ENCODE peak calls at places on chromosomes 1 and 21, in seven cellular contexts. H is GM12892, O is SK-N-SH, B is GM12878, A is K562, N is H1, P is HepG2. J is an unnamed sample.

GRCh38 chr1:165928075-165928731 is 100.8 kb downstream of the UCK2 start:
- DNase-seq in N (peak), O (peak), H (peak), A (peak), P (peak), B (no peak), J (no peak)

GRCh38 chr1:237672748-237673147 is 218.0 kb downstream of the ZP4 start:
- DNase-seq in A (no peak), B (no peak), N (no peak), O (peak), H (no peak), P (no peak), J (no peak)

GRCh38 chr1:21621761-21622436 is 47.3 kb downstream of the RAP1GAP start:
- DNase-seq in A (no peak), H (no peak), B (no peak), O (no peak), N (no peak), P (no peak), J (no peak)

GRCh38 chr1:21586926-21587601 is 77.8 kb downstream of the ALPL start:
- DNase-seq in A (peak), H (no peak), B (no peak), P (peak), N (no peak), O (peak), J (no peak)

GRCh38 chr1:77889240-77889637 is 815 bp downstream of the NEXN start:
- DNase-seq in B (no peak), P (peak), N (no peak), A (no peak), O (no peak), H (no peak), J (peak)

GRCh38 chr1:93111065-93111464 is 32.0 kb downstream of the MTF2 start:
- DNase-seq in O (no peak), B (no peak), P (no peak), H (no peak), N (no peak), A (no peak), J (no peak)

GRCh38 chr1:244450597-244451538 is 841 bp downstream of the ADSS2 start:
- DNase-seq in A (peak), N (no peak), P (peak), H (peak), O (peak), B (no peak), J (peak)

GRCh38 chr1:113118266-113118665 is 45.3 kb downstream of the LRIG2 start:
- DNase-seq in A (no peak), P (no peak), N (no peak), H (no peak), O (no peak), B (no peak), J (no peak)

GRCh38 chr1:202172015-202172355 is 11.6 kb upstream of the PTPN7 start:
- DNase-seq in O (no peak), P (no peak), H (no peak), N (no peak), B (no peak), A (no peak), J (no peak)

GRCh38 chr1:42335809-42336518 is 929 bp upstream of the FOXJ3 start:
- DNase-seq in B (no peak), O (no peak), H (no peak), N (no peak), P (peak), A (no peak), J (no peak)

GRCh38 chr1:1361982-1362423 is 3.6 kb upstream of the MXRA8 start:
- DNase-seq in P (peak), H (no peak), A (no peak), N (no peak), B (no peak), O (no peak), J (no peak)

GRCh38 chr1:155176544-155177071 is 3.0 kb downstream of the TRIM46 start:
- DNase-seq in B (no peak), N (peak), A (peak), O (peak), P (peak), H (peak), J (peak)

GRCh38 chr1:5814046-5814619 is 178.1 kb downstream of the NPHP4 start:
- DNase-seq in B (no peak), N (no peak), A (no peak), H (no peak), P (no peak), O (no peak), J (no peak)

GRCh38 chr1:202964755-202965440 is 2.2 kb downstream of the CYB5R1 start:
- DNase-seq in P (no peak), H (no peak), O (no peak), N (no peak), B (no peak), A (no peak), J (no peak)

DNA sequence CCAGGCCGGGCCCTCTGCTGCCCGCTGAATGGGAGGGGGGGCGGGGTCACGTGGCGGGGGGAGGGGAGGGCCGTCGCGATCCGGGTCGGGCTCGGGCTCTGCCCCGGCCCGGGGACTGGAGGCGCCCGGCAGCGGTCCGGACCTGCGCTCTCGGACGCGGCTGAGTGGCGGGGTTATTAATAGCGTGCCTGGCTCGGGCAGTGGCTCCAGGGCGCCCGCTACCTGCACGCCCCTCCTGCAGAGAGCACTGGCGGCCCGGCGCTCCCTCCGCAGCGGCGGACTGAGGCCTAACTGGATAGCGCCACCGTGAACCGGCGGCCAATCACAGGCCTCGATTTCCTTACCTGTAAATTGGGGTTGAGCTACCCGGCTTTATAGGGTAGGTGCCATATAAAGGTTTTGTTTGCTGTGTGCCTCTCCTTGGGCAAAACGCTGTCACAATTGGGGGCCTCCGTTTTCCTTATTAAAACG is 28.0 kb downstream of the AHDC1 start:
- DNase-seq in B (no peak), O (peak), A (peak), H (peak), N (peak), P (peak), J (peak)
- TF ChIP-seq TAF1 in B (no peak), O (no peak), A (no peak), H (no peak), N (peak), P (no peak), J (no peak)

DNA sequence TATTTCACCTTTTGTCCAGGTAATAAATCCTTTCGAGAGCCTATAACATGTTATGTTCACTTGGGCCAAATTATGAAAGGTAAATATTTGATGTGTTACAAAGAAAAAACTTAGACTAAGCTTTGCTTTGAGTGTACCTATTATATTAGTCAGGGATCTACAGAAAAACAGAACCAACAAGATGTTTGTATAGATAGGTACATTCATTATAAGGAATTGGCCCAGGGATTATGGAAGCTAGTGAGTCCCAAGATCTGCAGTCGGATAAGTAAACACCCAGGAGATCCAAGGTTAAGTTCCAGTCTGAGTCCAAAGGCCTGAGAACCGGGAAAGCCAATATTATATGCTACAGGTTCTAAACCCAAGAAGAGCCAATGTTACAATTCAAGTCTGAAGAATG is 234.5 kb downstream of the NRIP1 start:
- DNase-seq in P (no peak), H (no peak), N (no peak), B (no peak), O (no peak), A (no peak), J (no peak)
- TF ChIP-seq TAF1 in P (no peak), H (no peak), N (no peak), B (no peak), O (no peak), A (no peak), J (no peak)

DNA sequence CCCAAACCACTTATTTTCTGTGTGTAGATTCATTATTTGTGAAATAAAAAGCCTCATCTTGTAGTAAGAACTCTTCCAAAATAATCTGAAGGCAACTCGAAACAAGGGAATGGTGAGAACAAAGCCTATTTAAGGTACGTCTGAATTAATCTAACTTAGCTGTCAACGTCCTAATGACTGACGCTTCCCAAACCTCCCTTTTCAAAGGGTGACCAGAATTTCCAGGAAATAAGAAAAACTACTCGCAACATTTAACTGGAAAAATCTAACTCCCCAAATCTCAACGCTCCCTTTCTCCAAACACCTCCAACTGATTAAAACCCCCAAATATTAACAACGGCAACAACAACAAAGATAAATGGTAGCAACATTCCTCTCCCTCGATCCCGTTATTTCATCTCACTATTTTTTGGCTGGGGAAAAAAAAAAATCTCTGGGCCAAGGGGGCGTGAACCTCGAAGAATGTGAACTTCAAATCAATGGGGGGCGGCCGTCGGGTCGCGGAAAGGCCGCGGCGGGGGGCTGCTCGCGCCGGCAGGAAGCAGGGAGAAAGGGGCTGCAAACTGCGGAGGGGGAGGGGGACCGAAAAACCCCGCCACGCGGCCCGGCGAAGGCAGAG is 631 bp downstream of the SRSF10 start:
- DNase-seq in P (no peak), N (no peak), B (no peak), O (no peak), A (no peak), H (no peak), J (no peak)
- TF ChIP-seq TAF1 in P (no peak), N (no peak), B (no peak), O (no peak), A (no peak), H (no peak), J (no peak)

DNA sequence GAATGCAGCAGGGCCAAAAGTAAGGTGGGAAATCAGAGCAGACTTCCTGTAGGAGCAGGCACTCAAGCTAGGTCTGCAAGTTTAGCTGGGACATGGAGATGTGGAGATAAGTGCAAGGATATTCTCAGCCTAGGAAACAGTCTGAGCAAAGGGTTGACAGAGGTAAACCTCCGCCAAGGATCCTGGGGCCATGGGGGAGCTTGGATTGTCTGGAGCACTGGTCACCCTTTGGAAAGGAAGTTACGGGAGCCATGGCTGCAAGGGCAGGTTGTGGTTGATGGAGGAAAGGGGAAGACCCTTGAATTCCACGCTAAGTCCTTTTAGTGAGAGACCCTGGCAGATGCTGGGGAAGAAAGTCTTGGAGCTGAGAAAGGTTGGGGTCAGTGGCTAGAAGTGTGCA is 150.9 kb downstream of the PTPRU start:
- DNase-seq in H (no peak), N (peak), A (no peak), P (no peak), B (no peak), O (no peak), J (no peak)
- TF ChIP-seq TAF1 in H (no peak), N (no peak), A (no peak), P (no peak), B (no peak), O (no peak), J (no peak)

GRCh38 chr21:35942211-35943144 is 117.8 kb downstream of the SETD4 start:
- DNase-seq in P (no peak), H (no peak), O (no peak), B (no peak), N (no peak), A (no peak), J (no peak)
- TF ChIP-seq TAF1 in P (no peak), H (no peak), O (no peak), B (no peak), N (no peak), A (no peak), J (no peak)

GRCh38 chr1:66446261-66447001 is 87.5 kb upstream of the SGIP1 start:
- DNase-seq in B (peak), O (peak), N (no peak), P (peak), A (peak), H (peak), J (no peak)
- TF ChIP-seq TAF1 in B (no peak), O (no peak), N (no peak), P (no peak), A (no peak), H (no peak), J (no peak)

GRCh38 chr1:90593312-90593711 is 123.8 kb downstream of the BARHL2 start:
- DNase-seq in H (no peak), N (no peak), O (no peak), B (no peak), P (no peak), A (no peak), J (no peak)

GRCh38 chr1:90591355-90591969 is 125.6 kb downstream of the BARHL2 start:
- DNase-seq in B (no peak), P (no peak), N (no peak), A (no peak), O (no peak), H (no peak), J (no peak)

DNA sequence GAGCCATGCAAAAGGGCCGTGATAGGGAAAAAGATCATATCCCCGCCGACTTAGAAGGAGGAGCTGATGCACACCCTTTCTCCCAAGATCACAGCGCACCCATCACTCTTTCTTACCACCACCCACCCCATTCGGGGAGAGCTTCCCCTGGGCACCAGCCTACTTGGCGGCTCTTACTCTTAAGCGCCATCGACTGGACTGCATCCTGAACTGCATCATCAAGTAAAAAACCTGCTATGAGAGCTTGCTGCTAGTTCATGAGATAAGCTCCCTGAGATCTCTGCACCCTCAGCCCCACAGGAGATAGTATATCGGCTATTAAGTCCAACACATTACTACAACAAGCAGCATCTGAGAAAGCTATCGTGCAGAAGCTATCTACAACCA is 125.1 kb downstream of the BARHL2 start:
- DNase-seq in B (no peak), A (no peak), P (no peak), O (no peak), H (no peak), N (peak), J (no peak)
- TF ChIP-seq TAF1 in B (no peak), A (no peak), P (no peak), O (no peak), H (no peak), N (no peak), J (no peak)

DNA sequence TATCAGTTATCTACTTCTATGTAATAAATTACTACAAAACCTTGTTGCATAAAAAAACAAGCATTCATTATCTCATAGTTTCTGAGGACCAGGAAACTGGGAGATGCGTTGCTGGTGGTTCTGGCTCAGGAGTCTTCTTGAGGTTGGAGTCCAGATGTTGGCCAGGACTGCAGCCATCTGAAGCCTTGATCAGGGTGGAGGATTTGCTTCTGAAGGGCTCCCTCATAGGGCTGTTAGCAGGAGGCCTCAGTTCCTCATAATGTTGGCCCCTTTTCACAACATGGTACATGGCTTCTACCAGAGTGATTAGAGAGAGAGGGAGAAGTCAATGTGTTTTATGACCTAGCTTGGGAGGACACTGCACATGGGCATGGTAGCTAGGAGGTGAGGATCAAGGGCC is 137.4 kb downstream of the CNIH3 start:
- DNase-seq in P (no peak), A (no peak), N (no peak), O (no peak), B (no peak), H (no peak), J (no peak)
- TF ChIP-seq TAF1 in P (no peak), A (no peak), N (no peak), O (no peak), B (no peak), H (no peak), J (no peak)

DNA sequence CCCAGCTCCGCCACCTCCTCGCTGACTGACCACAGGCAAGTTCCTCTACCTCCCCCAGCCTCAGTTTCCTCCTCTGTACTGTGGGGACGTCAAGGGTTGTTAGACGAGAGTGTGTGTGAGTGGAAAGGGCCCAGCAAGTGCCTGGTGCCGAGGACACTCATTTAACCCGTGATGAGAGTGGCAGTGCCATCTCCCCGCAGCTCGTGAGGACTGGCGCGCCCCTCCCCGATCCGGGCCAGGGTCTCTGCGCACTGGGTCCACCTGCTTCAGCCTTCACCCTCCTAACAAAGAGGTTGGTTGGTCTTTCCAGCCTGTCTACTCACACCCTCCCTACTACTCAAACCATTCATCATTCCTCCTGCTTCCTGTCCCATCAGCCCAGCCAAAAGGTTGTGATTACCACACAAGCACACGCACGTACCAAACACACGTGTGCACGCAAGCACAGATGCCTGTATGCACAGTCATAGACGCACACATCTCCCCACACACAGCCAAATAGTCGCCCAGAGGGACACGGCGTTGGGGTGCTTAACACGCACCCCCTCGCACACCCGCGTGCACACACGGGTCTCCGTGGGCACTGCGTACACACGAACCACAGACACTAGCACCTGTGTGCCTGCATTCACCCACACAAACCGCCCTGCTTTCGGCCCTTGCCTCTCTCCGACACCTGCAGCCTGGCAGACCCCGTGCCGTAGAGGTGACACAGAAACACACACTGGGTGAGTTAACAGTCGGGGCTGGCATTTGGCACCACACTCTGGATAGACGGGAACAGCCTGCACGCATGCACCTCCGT is 39.3 kb downstream of the TAS1R2 start:
- DNase-seq in P (no peak), O (no peak), A (no peak), B (no peak), N (no peak), H (no peak), J (no peak)
- TF ChIP-seq TAF1 in P (no peak), O (no peak), A (no peak), B (no peak), N (no peak), H (no peak), J (no peak)

GRCh38 chr1:206856674-206857464 is 8.6 kb upstream of the IL20 start:
- DNase-seq in O (no peak), N (no peak), A (no peak), P (peak), B (no peak), H (no peak), J (no peak)

GRCh38 chr1:206855863-206856262 is 9.6 kb upstream of the IL20 start:
- DNase-seq in O (no peak), P (no peak), A (no peak), B (no peak), N (no peak), H (no peak), J (no peak)

GRCh38 chr1:206860165-206860564 is 5.3 kb upstream of the IL20 start:
- DNase-seq in B (no peak), O (no peak), P (no peak), A (no peak), H (no peak), N (no peak), J (no peak)

GRCh38 chr1:206863266-206863665 is 2.2 kb upstream of the IL20 start:
- DNase-seq in A (no peak), B (no peak), H (no peak), P (no peak), O (no peak), N (no peak), J (no peak)

GRCh38 chr1:206859082-206859491 is 6.3 kb upstream of the IL20 start:
- DNase-seq in O (no peak), A (no peak), N (no peak), P (no peak), B (no peak), H (no peak), J (no peak)
- TF ChIP-seq TAF1 in O (no peak), A (no peak), N (no peak), P (no peak), B (no peak), H (no peak), J (no peak)

J was measured in GM12891.